ENCODE peak calls at places on chromosome 15, in six cellular contexts. One of them, this sample, is unnamed.

GRCh38 chr15:80967451-80967850 is 22.2 kb downstream of the MESD start:
- DNase-seq in IMR-90: peak
- DNase-seq in A549: no peak
- DNase-seq in HCT116: no peak
- DNase-seq in HepG2: peak
- DNase-seq in H1: peak
- DNase-seq in this sample: no peak

GRCh38 chr15:42716626-42717025 is 20.3 kb downstream of the CDAN1 start:
- DNase-seq in IMR-90: peak
- DNase-seq in A549: no peak
- DNase-seq in HCT116: no peak
- DNase-seq in HepG2: no peak
- DNase-seq in H1: no peak
- DNase-seq in this sample: no peak

GRCh38 chr15:92634641-92635272 is 20.8 kb downstream of the FAM174B start:
- DNase-seq in IMR-90: no peak
- DNase-seq in A549: no peak
- DNase-seq in HCT116: no peak
- DNase-seq in HepG2: no peak
- DNase-seq in H1: peak
- DNase-seq in this sample: no peak

GRCh38 chr15:38414351-38414750 is 39.6 kb upstream of the FAM98B start:
- DNase-seq in IMR-90: peak
- DNase-seq in A549: peak
- DNase-seq in HCT116: peak
- DNase-seq in HepG2: peak
- DNase-seq in H1: peak
- DNase-seq in this sample: peak

GRCh38 chr15:68526784-68527183 is 52.0 kb upstream of the CORO2B start:
- DNase-seq in IMR-90: no peak
- DNase-seq in A549: no peak
- DNase-seq in HCT116: no peak
- DNase-seq in HepG2: no peak
- DNase-seq in H1: no peak
- DNase-seq in this sample: no peak

GRCh38 chr15:43204016-43204901 is 16.6 kb downstream of the EPB42 start:
- DNase-seq in IMR-90: peak
- DNase-seq in A549: peak
- DNase-seq in HCT116: peak
- DNase-seq in HepG2: peak
- DNase-seq in H1: peak
- DNase-seq in this sample: peak

GRCh38 chr15:59334063-59334415 is 38.6 kb downstream of the MYO1E start:
- DNase-seq in IMR-90: no peak
- DNase-seq in A549: no peak
- DNase-seq in HCT116: no peak
- DNase-seq in HepG2: no peak
- DNase-seq in H1: no peak
- DNase-seq in this sample: no peak

GRCh38 chr15:78093242-78094020 is 1.1 kb downstream of the SH2D7 start:
- DNase-seq in IMR-90: peak
- DNase-seq in A549: no peak
- DNase-seq in HCT116: no peak
- DNase-seq in HepG2: no peak
- DNase-seq in H1: no peak
- DNase-seq in this sample: no peak

GRCh38 chr15:41877631-41878354 is 16.1 kb downstream of the SPTBN5 start:
- DNase-seq in IMR-90: no peak
- DNase-seq in A549: no peak
- DNase-seq in HCT116: no peak
- DNase-seq in HepG2: no peak
- DNase-seq in H1: no peak
- DNase-seq in this sample: no peak

GRCh38 chr15:95448531-95449210 is 881.8 kb upstream of the NR2F2 start:
- DNase-seq in IMR-90: peak
- DNase-seq in A549: no peak
- DNase-seq in HCT116: no peak
- DNase-seq in HepG2: no peak
- DNase-seq in H1: no peak
- DNase-seq in this sample: peak

GRCh38 chr15:100241572-100242479 is 99.9 kb downstream of the ADAMTS17 start:
- DNase-seq in IMR-90: no peak
- DNase-seq in A549: peak
- DNase-seq in HCT116: peak
- DNase-seq in HepG2: peak
- DNase-seq in H1: no peak
- DNase-seq in this sample: no peak

GRCh38 chr15:41666353-41666920 is 6.2 kb downstream of the MGA start:
- DNase-seq in IMR-90: peak
- DNase-seq in A549: no peak
- DNase-seq in HCT116: no peak
- DNase-seq in HepG2: no peak
- DNase-seq in H1: no peak
- DNase-seq in this sample: peak

GRCh38 chr15:95175914-95176658 is 944.7 kb downstream of the MCTP2 start:
- DNase-seq in IMR-90: peak
- DNase-seq in A549: no peak
- DNase-seq in HCT116: no peak
- DNase-seq in HepG2: no peak
- DNase-seq in H1: no peak
- DNase-seq in this sample: peak

GRCh38 chr15:33045066-33045810 is 149.3 kb downstream of the FMN1 start:
- DNase-seq in IMR-90: peak
- DNase-seq in A549: no peak
- DNase-seq in HCT116: no peak
- DNase-seq in HepG2: no peak
- DNase-seq in H1: no peak
- DNase-seq in this sample: no peak

GRCh38 chr15:31332020-31332680 is 5.5 kb downstream of the KLF13 start:
- DNase-seq in IMR-90: no peak
- DNase-seq in A549: no peak
- DNase-seq in HCT116: no peak
- DNase-seq in HepG2: no peak
- DNase-seq in H1: no peak
- DNase-seq in this sample: no peak

GRCh38 chr15:63338170-63338569 is 43.5 kb downstream of the CA12 start:
- DNase-seq in IMR-90: peak
- DNase-seq in A549: no peak
- DNase-seq in HCT116: no peak
- DNase-seq in HepG2: no peak
- DNase-seq in H1: no peak
- DNase-seq in this sample: no peak

GRCh38 chr15:88629071-88629470 is 7.9 kb downstream of the AEN start:
- DNase-seq in IMR-90: no peak
- DNase-seq in A549: no peak
- DNase-seq in HCT116: no peak
- DNase-seq in HepG2: no peak
- DNase-seq in H1: no peak
- DNase-seq in this sample: no peak

GRCh38 chr15:78909791-78910228 is 35.0 kb downstream of the CTSH start:
- DNase-seq in IMR-90: peak
- DNase-seq in A549: peak
- DNase-seq in HCT116: peak
- DNase-seq in HepG2: peak
- DNase-seq in H1: peak
- DNase-seq in this sample: peak

GRCh38 chr15:37199546-37199945 is 99.2 kb upstream of the MEIS2 start:
- DNase-seq in IMR-90: no peak
- DNase-seq in A549: no peak
- DNase-seq in HCT116: no peak
- DNase-seq in HepG2: no peak
- DNase-seq in H1: no peak
- DNase-seq in this sample: no peak

GRCh38 chr15:81294501-81294850 is 29.5 kb downstream of the STARD5 start:
- DNase-seq in IMR-90: no peak
- DNase-seq in A549: no peak
- DNase-seq in HCT116: no peak
- DNase-seq in HepG2: no peak
- DNase-seq in H1: no peak
- DNase-seq in this sample: no peak

GRCh38 chr15:79115971-79116370 is 25.4 kb upstream of the RASGRF1 start:
- DNase-seq in IMR-90: no peak
- DNase-seq in A549: no peak
- DNase-seq in HCT116: no peak
- DNase-seq in HepG2: no peak
- DNase-seq in H1: peak
- DNase-seq in this sample: no peak

GRCh38 chr15:54660356-54660755 is 536.4 kb downstream of the RSL24D1 start:
- DNase-seq in IMR-90: no peak
- DNase-seq in A549: no peak
- DNase-seq in HCT116: no peak
- DNase-seq in HepG2: no peak
- DNase-seq in H1: no peak
- DNase-seq in this sample: no peak

GRCh38 chr15:41695750-41696436 is 35.7 kb downstream of the MGA start:
- DNase-seq in IMR-90: peak
- DNase-seq in A549: peak
- DNase-seq in HCT116: peak
- DNase-seq in HepG2: peak
- DNase-seq in H1: no peak
- DNase-seq in this sample: peak

GRCh38 chr15:44861917-44862316 is 94.6 kb upstream of the TERB2 start:
- DNase-seq in IMR-90: no peak
- DNase-seq in A549: no peak
- DNase-seq in HCT116: no peak
- DNase-seq in HepG2: no peak
- DNase-seq in H1: no peak
- DNase-seq in this sample: no peak

GRCh38 chr15:87949934-87950298 is 306.6 kb downstream of the NTRK3 start:
- DNase-seq in IMR-90: no peak
- DNase-seq in A549: no peak
- DNase-seq in HCT116: no peak
- DNase-seq in HepG2: no peak
- DNase-seq in H1: no peak
- DNase-seq in this sample: no peak

GRCh38 chr15:78679089-78679511 is 38.1 kb upstream of the CHRNB4 start:
- DNase-seq in IMR-90: no peak
- DNase-seq in A549: no peak
- DNase-seq in HCT116: no peak
- DNase-seq in HepG2: no peak
- DNase-seq in H1: no peak
- DNase-seq in this sample: no peak

GRCh38 chr15:40702077-40702476 is 7.1 kb downstream of the RAD51 start:
- DNase-seq in IMR-90: peak
- DNase-seq in A549: no peak
- DNase-seq in HCT116: no peak
- DNase-seq in HepG2: peak
- DNase-seq in H1: no peak
- DNase-seq in this sample: peak

GRCh38 chr15:88118035-88118434 is 138.5 kb downstream of the NTRK3 start:
- DNase-seq in IMR-90: no peak
- DNase-seq in A549: no peak
- DNase-seq in HCT116: no peak
- DNase-seq in HepG2: no peak
- DNase-seq in H1: no peak
- DNase-seq in this sample: no peak

GRCh38 chr15:101723874-101724674 is at the start of gene TARS3:
- DNase-seq in IMR-90: peak
- DNase-seq in A549: peak
- DNase-seq in HCT116: peak
- DNase-seq in HepG2: peak
- DNase-seq in H1: peak
- DNase-seq in this sample: peak
- TF ChIP-seq POLR2A in IMR-90: peak
- TF ChIP-seq POLR2A in A549: peak
- TF ChIP-seq POLR2A in HCT116: peak
- TF ChIP-seq POLR2A in HepG2: peak
- TF ChIP-seq POLR2A in H1: peak
- TF ChIP-seq POLR2A in this sample: peak

GRCh38 chr15:69704229-69704628 is 251.6 kb downstream of the RPLP1 start:
- DNase-seq in IMR-90: peak
- DNase-seq in A549: no peak
- DNase-seq in HCT116: no peak
- DNase-seq in HepG2: no peak
- DNase-seq in H1: no peak
- DNase-seq in this sample: no peak
- H3K4me2 ChIP-seq in IMR-90: no peak
- H3K4me2 ChIP-seq in A549: no peak
- H3K4me2 ChIP-seq in HCT116: no peak
- H3K4me2 ChIP-seq in HepG2: no peak
- H3K4me2 ChIP-seq in H1: no peak
- H3K4me2 ChIP-seq in this sample: no peak

GRCh38 chr15:39580630-39581500 is at the start of gene THBS1:
- DNase-seq in IMR-90: peak
- DNase-seq in A549: peak
- DNase-seq in HCT116: no peak
- DNase-seq in HepG2: peak
- DNase-seq in H1: peak
- DNase-seq in this sample: peak
- TF ChIP-seq POLR2A in IMR-90: peak
- TF ChIP-seq POLR2A in A549: peak
- TF ChIP-seq POLR2A in HCT116: no peak
- TF ChIP-seq POLR2A in HepG2: peak
- TF ChIP-seq POLR2A in H1: peak
- TF ChIP-seq POLR2A in this sample: peak

DNA sequence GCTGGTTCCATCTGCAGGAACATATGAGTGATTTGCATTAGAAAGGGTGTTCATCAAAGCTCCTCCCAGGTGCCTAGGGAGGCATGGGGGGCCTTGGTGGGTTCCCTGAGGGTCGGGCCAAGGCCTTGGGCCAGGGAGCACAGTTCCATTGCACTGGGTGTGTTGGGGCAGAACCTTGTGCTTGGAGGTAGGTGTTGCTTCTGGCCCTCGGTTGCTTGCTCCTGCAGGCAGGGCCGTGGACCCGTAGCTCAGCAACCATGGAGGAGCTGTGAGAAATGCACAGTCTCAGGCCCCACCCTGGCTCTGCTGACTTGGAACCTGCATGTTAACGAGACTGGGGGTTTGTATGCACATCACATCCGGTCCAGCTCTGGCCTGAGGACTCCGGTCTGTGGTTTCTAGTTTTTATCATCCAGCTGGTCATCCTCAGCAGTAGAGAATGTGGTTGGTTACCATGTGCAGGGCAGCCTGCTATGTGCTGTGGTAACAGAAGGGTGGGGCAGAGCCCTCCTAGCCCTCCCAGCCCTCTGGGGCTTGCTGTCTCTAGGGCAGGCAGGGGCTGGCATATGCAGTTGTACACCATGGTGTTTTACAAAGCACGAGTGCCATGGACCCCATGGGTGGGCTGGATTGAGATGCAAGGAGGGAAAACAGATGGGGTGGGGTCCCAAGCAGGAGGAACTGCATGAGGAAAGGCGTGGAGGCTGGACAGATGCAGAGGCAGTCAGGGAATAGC is 70.1 kb downstream of the APBA2 start:
- DNase-seq in IMR-90: peak
- DNase-seq in A549: no peak
- DNase-seq in HCT116: no peak
- DNase-seq in HepG2: no peak
- DNase-seq in H1: peak
- DNase-seq in this sample: no peak
- H3K4me2 ChIP-seq in IMR-90: peak
- H3K4me2 ChIP-seq in A549: no peak
- H3K4me2 ChIP-seq in HCT116: no peak
- H3K4me2 ChIP-seq in HepG2: no peak
- H3K4me2 ChIP-seq in H1: no peak
- H3K4me2 ChIP-seq in this sample: no peak

This sample was measured in endothelial cell of umbilical vein.